ENCODE peak calls at places on chromosomes 16 and 17, in six cellular contexts. Y is astrocyte of the spinal cord, B is DND-41, J is IMR-90, I is brain microvascular endothelial cell, R is uterus. D is an unnamed sample.

GRCh38 chr16:87841608-87842208 is 27.6 kb downstream of the SLC7A5 start:
- DNase-seq in R (no peak), Y (no peak), I (no peak), B (no peak), J (no peak), D (no peak)

GRCh38 chr16:66899945-66900688 is 18.6 kb downstream of the CDH16 start:
- DNase-seq in R (peak), J (peak), B (no peak), Y (peak), I (peak), D (no peak)

GRCh38 chr17:65039349-65039988 is 17.1 kb downstream of the GNA13 start:
- DNase-seq in I (no peak), J (no peak), Y (no peak), B (no peak), R (no peak), D (no peak)

GRCh38 chr17:81018044-81018802 is 16.7 kb upstream of the BAIAP2 start:
- DNase-seq in B (peak), I (no peak), R (no peak), Y (peak), J (peak), D (no peak)

GRCh38 chr17:33927732-33928133 is 327.4 kb upstream of the CCL2 start:
- DNase-seq in I (no peak), Y (no peak), R (no peak), J (peak), B (no peak), D (no peak)

GRCh38 chr17:8744086-8744781 is 402 bp downstream of the CCDC42 start:
- DNase-seq in Y (no peak), J (no peak), B (no peak), I (no peak), R (no peak), D (no peak)

GRCh38 chr16:35637683-35638082 is 2178.3 kb downstream of the TP53TG3F start:
- DNase-seq in R (no peak), Y (no peak), J (no peak), I (no peak), B (no peak), D (no peak)

GRCh38 chr16:57314161-57314785 is 29.8 kb upstream of the PLLP start:
- DNase-seq in R (no peak), Y (no peak), I (no peak), J (no peak), B (no peak), D (no peak)

GRCh38 chr16:67164599-67165061 is at the start of gene HSF4:
- DNase-seq in B (no peak), Y (no peak), R (peak), J (no peak), I (no peak), D (no peak)

GRCh38 chr17:45722161-45722560 is 62.0 kb upstream of the CRHR1 start:
- DNase-seq in Y (no peak), I (no peak), R (no peak), B (no peak), J (peak), D (no peak)

GRCh38 chr17:56918916-56919315 is 5.1 kb upstream of the TRIM25 start:
- DNase-seq in R (no peak), I (no peak), B (no peak), J (no peak), Y (no peak), D (peak)

GRCh38 chr17:337453-337852 is 15.2 kb downstream of the RPH3AL start:
- DNase-seq in B (no peak), I (no peak), R (no peak), Y (no peak), J (no peak), D (no peak)

GRCh38 chr17:12536472-12536871 is 129.2 kb upstream of the MYOCD start:
- DNase-seq in Y (no peak), I (no peak), R (no peak), B (no peak), J (peak), D (no peak)

GRCh38 chr17:3308603-3309002 is 10.4 kb upstream of the OR3A1 start:
- DNase-seq in Y (no peak), J (no peak), R (no peak), I (no peak), B (no peak), D (no peak)

GRCh38 chr17:76659928-76660614 is 16.5 kb upstream of the ST6GALNAC1 start:
- DNase-seq in Y (no peak), I (no peak), J (no peak), B (no peak), R (no peak), D (no peak)

GRCh38 chr17:51260960-51261958 is 913 bp downstream of the UTP18 start:
- DNase-seq in Y (no peak), J (no peak), R (peak), I (no peak), B (peak), D (no peak)

GRCh38 chr16:50671644-50672260 is 9.4 kb downstream of the SNX20 start:
- DNase-seq in Y (peak), R (no peak), J (peak), I (peak), B (peak), D (no peak)

GRCh38 chr16:74111583-74111982 is 185.0 kb upstream of the PSMD7 start:
- DNase-seq in B (no peak), J (no peak), R (no peak), Y (no peak), I (no peak), D (no peak)

GRCh38 chr16:2511128-2511785 is 2.5 kb upstream of the ATP6V0C start:
- DNase-seq in B (no peak), J (peak), Y (peak), R (peak), I (peak), D (no peak)

GRCh38 chr16:1960665-1961630 is 1.6 kb downstream of the NDUFB10 start:
- DNase-seq in B (peak), Y (peak), I (no peak), R (no peak), J (peak), D (no peak)

GRCh38 chr16:53541326-53541725 is 38.3 kb upstream of the AKTIP start:
- DNase-seq in B (no peak), I (peak), J (peak), Y (peak), R (no peak), D (peak)

GRCh38 chr16:62256406-62256805 is 220.2 kb upstream of the CDH8 start:
- DNase-seq in R (no peak), B (no peak), I (no peak), J (no peak), Y (no peak), D (no peak)

GRCh38 chr17:62822080-62822904 is 14.2 kb upstream of the MARCHF10 start:
- DNase-seq in J (no peak), I (peak), Y (peak), R (no peak), B (no peak), D (no peak)

GRCh38 chr16:29877266-29877961 is 14.4 kb upstream of the CDIPT start:
- DNase-seq in B (peak), I (peak), R (no peak), J (peak), Y (no peak), D (no peak)

GRCh38 chr16:83513006-83513755 is 294.6 kb upstream of the HSBP1 start:
- DNase-seq in B (no peak), J (peak), I (peak), Y (peak), R (no peak), D (peak)

GRCh38 chr17:57481901-57482300 is 225.6 kb downstream of the MSI2 start:
- DNase-seq in J (peak), I (peak), R (peak), B (no peak), Y (peak), D (peak)

GRCh38 chr17:1928976-1929375 is 96.2 kb downstream of the RTN4RL1 start:
- DNase-seq in I (no peak), Y (no peak), R (no peak), B (no peak), J (no peak), D (no peak)

GRCh38 chr17:45792995-45793755 is 9.1 kb downstream of the CRHR1 start:
- DNase-seq in Y (no peak), R (no peak), B (no peak), J (no peak), I (no peak), D (no peak)

GRCh38 chr17:48542956-48543853 is 1.7 kb downstream of the HOXB2 start:
- DNase-seq in B (no peak), I (peak), J (peak), R (no peak), Y (peak), D (no peak)

GRCh38 chr16:89700649-89701424 is 668 bp downstream of the SPATA2L start:
- DNase-seq in B (no peak), R (peak), Y (peak), I (no peak), J (peak), D (no peak)

GRCh38 chr17:67151717-67152116 is 93.3 kb downstream of the HELZ start:
- DNase-seq in R (no peak), I (peak), B (no peak), J (peak), Y (peak), D (no peak)

GRCh38 chr17:57899822-57900221 is 50.0 kb upstream of the MRPS23 start:
- DNase-seq in B (no peak), I (no peak), Y (no peak), J (no peak), R (peak), D (no peak)

GRCh38 chr16:80056334-80056733 is 455.8 kb upstream of the MAF start:
- DNase-seq in J (peak), Y (no peak), B (no peak), I (peak), R (no peak), D (peak)

GRCh38 chr16:15033309-15033707 is 22.6 kb downstream of the NTAN1 start:
- DNase-seq in I (no peak), J (no peak), R (no peak), Y (no peak), B (no peak), D (no peak)

GRCh38 chr17:62860962-62861873 is 53.1 kb upstream of the MARCHF10 start:
- DNase-seq in Y (peak), I (no peak), R (no peak), J (peak), B (no peak), D (no peak)

DNA sequence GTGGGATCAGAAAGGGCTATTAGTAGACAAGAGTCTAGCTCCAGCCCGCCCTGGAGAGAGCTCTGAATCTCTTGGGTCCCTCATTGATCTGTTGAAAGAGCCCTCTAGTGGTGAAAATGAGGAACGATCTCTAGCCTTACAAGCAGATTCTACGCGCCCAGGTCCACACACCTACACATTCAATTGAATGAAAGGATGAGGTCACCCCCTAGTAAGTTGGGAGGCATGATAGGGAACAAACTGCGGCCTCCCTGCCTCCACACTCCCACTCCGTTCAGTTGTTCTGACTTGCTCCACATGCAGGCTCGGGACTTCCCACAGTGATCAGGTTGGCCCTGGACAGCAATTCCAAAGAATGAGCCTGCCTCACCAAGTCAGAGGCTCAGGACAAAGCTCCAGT is 2.9 kb upstream of the CACNG3 start:
- DNase-seq in Y (peak), R (no peak), B (peak), I (peak), J (peak), D (no peak)
- TF ChIP-seq CTCF in Y (peak), R (no peak), B (peak), I (peak), J (peak), D (peak)

DNA sequence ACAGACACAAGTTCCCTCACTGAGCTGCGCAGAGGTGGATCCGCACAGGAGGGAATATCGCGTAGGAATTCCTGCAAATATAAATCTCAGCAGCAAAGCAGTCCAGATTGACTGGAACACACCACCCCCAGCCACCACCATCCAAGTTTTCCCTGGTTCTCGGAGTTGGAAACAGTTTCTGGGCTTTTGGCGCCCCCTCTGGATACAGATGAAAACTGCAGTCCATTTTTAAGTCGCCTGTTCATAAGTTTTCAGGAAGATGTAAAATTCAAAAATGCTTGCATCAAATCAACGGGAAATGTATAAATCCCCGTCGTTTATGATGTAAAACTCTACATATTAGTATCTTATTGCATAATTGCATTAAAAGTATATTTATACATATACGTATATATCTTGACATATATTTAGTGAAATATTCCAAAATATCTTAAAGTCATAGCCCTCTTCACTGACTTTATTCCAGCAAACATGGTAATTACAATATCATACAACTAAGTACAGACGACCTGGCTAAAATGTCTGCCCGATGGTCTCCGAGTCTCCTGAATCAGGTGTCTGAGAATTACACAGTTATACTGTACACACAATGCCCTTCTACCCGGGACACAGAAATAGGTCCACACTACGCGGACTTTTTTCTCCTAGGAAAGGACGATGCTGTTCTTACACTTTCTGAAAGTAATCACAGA is 2.1 kb upstream of the SOX9 start:
- DNase-seq in I (peak), R (peak), J (peak), B (peak), Y (peak), D (no peak)
- H3K4me3 ChIP-seq in I (peak), R (no peak), J (peak), B (no peak), Y (peak), D (peak)

GRCh38 chr16:81227780-81228179 is 10.7 kb upstream of the BCO1 start:
- DNase-seq in J (no peak), I (no peak), B (no peak), Y (no peak), R (no peak), D (no peak)
- TF ChIP-seq CTCF in J (no peak), I (no peak), B (no peak), Y (no peak), R (no peak), D (no peak)

GRCh38 chr17:40812639-40813038 is 9.8 kb downstream of the KRT10 start:
- DNase-seq in I (no peak), R (no peak), J (no peak), B (no peak), Y (no peak), D (no peak)
- H3K4me3 ChIP-seq in I (no peak), R (no peak), J (no peak), B (no peak), Y (no peak), D (no peak)

DNA sequence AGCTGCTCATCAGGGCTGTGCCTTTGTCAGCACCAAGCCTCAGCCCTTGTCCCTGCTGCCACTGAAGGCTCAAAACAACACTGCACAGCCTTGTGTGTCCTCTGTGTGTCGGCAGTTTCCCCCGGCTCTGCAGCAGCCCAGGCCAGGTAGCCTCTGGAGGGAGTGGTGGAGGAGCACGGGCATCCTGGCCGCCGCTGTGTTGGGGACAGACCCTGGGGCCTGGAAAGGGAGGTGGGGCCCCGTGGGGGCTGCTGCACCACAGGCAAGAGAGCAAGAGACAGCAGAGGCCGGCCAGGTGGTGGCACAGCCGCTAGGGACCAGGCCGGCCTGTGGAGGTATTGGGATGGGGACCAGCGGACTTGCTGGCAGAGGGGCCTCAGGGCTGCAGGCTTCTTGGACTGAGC is 96.9 kb upstream of the ZNF750 start:
- DNase-seq in J (no peak), Y (no peak), R (no peak), I (no peak), B (no peak), D (no peak)
- TF ChIP-seq CTCF in J (no peak), Y (no peak), R (no peak), I (no peak), B (no peak), D (no peak)

GRCh38 chr16:9248162-9248561 is 156.7 kb downstream of the HAPSTR1 start:
- DNase-seq in J (no peak), B (no peak), Y (no peak), R (no peak), I (no peak), D (no peak)
- H3K4me3 ChIP-seq in J (no peak), B (no peak), Y (no peak), R (no peak), I (no peak), D (no peak)

GRCh38 chr17:78674595-78675315 is 97.6 kb upstream of the DNAH17 start:
- DNase-seq in R (no peak), I (no peak), Y (no peak), J (no peak), B (no peak), D (no peak)
- TF ChIP-seq CTCF in R (no peak), I (peak), Y (no peak), J (no peak), B (no peak), D (no peak)

GRCh38 chr17:69414408-69415274 is at the start of gene MAP2K6:
- DNase-seq in Y (peak), I (peak), J (peak), R (peak), B (peak), D (no peak)
- H3K4me3 ChIP-seq in Y (peak), I (peak), J (peak), R (peak), B (peak), D (peak)

GRCh38 chr17:13631541-13631940 is 29.8 kb upstream of the HS3ST3A1 start:
- DNase-seq in I (no peak), B (no peak), J (no peak), Y (no peak), R (no peak), D (no peak)
- TF ChIP-seq CTCF in I (no peak), B (no peak), J (no peak), Y (no peak), R (no peak), D (no peak)

D was measured in AG09309.